ENCODE peak calls at places on chromosomes 11 and 22, in four cellular contexts. T is tibial artery, L is psoas muscle, D is HCT116. V is an unnamed sample. For H3K4me1, the result is how much of the 10 kb centered on the place peaks cover.

GRCh38 chr22:44455151-44455962 is 42.7 kb downstream of the RTL6 start:
- DNase-seq in T (no peak), L (no peak), D (no peak), V (peak)

GRCh38 chr11:93192163-93192562 is 5.6 kb downstream of the SLC36A4 start:
- DNase-seq in T (no peak), L (no peak), D (no peak), V (no peak)

GRCh38 chr22:30474683-30475424 is 3.0 kb upstream of the SEC14L3 start:
- DNase-seq in T (no peak), L (no peak), D (no peak), V (no peak)

GRCh38 chr11:6022954-6023353 is 7.6 kb downstream of the OR56A1 start:
- DNase-seq in T (no peak), L (no peak), D (peak), V (no peak)

GRCh38 chr11:4181780-4182721 is 87.5 kb downstream of the RRM1 start:
- DNase-seq in T (no peak), L (no peak), D (peak), V (peak)

GRCh38 chr22:37419916-37420655 is 7.2 kb downstream of the ELFN2 start:
- DNase-seq in T (no peak), L (no peak), D (no peak), V (no peak)

GRCh38 chr11:68764746-68765145 is 13.4 kb upstream of the TESMIN start:
- DNase-seq in T (no peak), L (no peak), D (no peak), V (no peak)

GRCh38 chr11:114135737-114136151 is 76.2 kb downstream of the ZBTB16 start:
- DNase-seq in T (peak), L (no peak), D (no peak), V (no peak)

GRCh38 chr11:70501933-70502540 is 103.7 kb downstream of the CTTN start:
- DNase-seq in T (no peak), L (peak), D (no peak), V (no peak)

GRCh38 chr11:69640995-69641581 is at the start of gene CCND1:
- DNase-seq in T (peak), L (peak), D (peak), V (peak)

GRCh38 chr11:76459299-76459698 is 14.5 kb downstream of the EMSY start:
- DNase-seq in T (no peak), L (no peak), D (peak), V (no peak)

GRCh38 chr22:39242809-39243442 is 1.9 kb downstream of the PDGFB start:
- DNase-seq in T (no peak), L (no peak), D (no peak), V (no peak)

GRCh38 chr11:1623716-1624115 is 1.8 kb upstream of the KRTAP5-4 start:
- DNase-seq in T (no peak), L (peak), D (no peak), V (no peak)

GRCh38 chr11:132604446-132604845 is 927.9 kb downstream of the OPCML start:
- DNase-seq in T (no peak), L (no peak), D (no peak), V (no peak)

GRCh38 chr11:78961186-78961782 is 386.6 kb upstream of the NARS2 start:
- DNase-seq in T (no peak), L (no peak), D (peak), V (no peak)

GRCh38 chr22:40758390-40758789 is 60.8 kb downstream of the SLC25A17 start:
- DNase-seq in T (no peak), L (no peak), D (no peak), V (no peak)

GRCh38 chr22:50145741-50146439 is 24.6 kb upstream of the PANX2 start:
- DNase-seq in T (no peak), L (no peak), D (no peak), V (no peak)

GRCh38 chr11:56151376-56151775 is 8.7 kb downstream of the OR8K5 start:
- DNase-seq in T (no peak), L (no peak), D (no peak), V (no peak)

GRCh38 chr11:8034604-8035224 is 46.3 kb upstream of the TUB start:
- DNase-seq in T (no peak), L (no peak), D (no peak), V (peak)

DNA sequence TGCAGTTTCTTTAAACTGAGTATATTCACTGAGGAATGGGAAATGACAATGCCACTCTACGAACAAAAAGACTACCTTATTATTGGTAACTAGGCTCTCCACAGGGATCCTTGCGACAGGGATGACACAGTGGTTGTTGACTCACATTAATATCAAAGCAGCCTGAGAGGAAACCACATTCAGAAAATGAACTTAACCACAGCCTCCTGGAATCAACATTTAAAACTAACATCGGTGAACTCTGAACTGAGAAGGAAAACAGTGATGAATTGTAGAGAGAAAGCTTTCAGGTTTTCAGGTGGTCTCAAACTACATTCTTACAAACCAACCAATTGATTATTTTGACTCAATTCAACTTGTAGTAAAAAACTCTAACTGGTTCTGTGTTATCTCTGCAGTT is 90.3 kb upstream of the MTMR2 start:
- DNase-seq in T (no peak), L (no peak), D (peak), V (no peak)
- H3K27ac ChIP-seq in T (no peak), L (no peak), D (no peak), V (no peak)

DNA sequence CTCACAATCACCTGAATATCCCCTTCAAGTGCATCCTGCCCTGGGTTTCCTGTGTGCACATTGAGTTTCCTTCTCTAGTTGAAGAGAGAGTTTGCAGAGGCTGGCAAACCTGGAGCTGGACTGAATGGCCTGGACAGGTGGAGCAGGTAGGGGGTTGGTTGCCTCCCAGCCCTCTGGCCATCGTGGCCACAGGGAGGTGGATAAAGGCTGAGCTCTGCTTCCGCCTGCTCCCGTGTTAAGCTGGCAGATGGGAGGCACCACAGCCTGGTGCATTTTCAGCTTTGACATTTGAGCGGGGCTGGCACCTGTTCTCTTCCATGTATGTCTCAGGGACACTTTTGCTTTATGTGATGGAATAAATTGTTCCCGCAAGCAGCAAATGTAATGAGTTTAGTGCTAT is 11.1 kb downstream of the MICAL2 start:
- DNase-seq in T (no peak), L (no peak), D (no peak), V (no peak)
- H3K4me1 ChIP-seq in T (under half), L (under half), D (half or more), V (half or more)

GRCh38 chr11:134701564-134702165 is 289.6 kb upstream of the B3GAT1 start:
- DNase-seq in T (no peak), L (no peak), D (no peak), V (no peak)
- TF ChIP-seq CTCF in T (no peak), L (no peak), D (no peak), V (no peak)

DNA sequence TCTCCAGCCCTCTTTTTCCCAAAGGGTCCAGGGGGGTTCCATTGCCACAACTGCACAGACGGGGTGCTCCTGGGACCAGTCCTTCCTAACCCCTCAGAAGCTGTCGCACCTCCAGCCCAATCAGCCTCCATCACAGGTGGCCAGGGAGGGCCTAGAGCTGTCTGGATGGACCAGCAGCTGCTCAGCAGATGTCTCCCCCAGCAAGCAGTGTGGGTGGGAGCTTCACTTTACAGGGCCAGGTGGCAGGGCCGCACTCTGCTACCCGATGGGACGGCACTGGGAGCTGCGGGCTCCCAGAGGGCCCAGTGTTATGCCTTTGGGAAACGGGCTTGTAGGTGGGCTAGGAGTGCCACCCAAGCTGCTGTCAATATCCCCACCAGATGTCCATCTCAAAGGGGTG is 120.5 kb downstream of the DSCAML1 start:
- DNase-seq in T (no peak), L (no peak), D (no peak), V (no peak)
- H3K27ac ChIP-seq in T (no peak), L (no peak), D (no peak), V (no peak)

GRCh38 chr11:125166347-125166841 is 1.8 kb downstream of the PKNOX2 start:
- DNase-seq in T (peak), L (peak), D (no peak), V (no peak)
- H3K4me1 ChIP-seq in T (under half), L (half or more), D (under half), V (under half)

GRCh38 chr11:61173456-61173855 is 12.2 kb upstream of the VPS37C start:
- DNase-seq in T (no peak), L (no peak), D (no peak), V (no peak)
- TF ChIP-seq CTCF in T (no peak), L (peak), D (no peak), V (no peak)

DNA sequence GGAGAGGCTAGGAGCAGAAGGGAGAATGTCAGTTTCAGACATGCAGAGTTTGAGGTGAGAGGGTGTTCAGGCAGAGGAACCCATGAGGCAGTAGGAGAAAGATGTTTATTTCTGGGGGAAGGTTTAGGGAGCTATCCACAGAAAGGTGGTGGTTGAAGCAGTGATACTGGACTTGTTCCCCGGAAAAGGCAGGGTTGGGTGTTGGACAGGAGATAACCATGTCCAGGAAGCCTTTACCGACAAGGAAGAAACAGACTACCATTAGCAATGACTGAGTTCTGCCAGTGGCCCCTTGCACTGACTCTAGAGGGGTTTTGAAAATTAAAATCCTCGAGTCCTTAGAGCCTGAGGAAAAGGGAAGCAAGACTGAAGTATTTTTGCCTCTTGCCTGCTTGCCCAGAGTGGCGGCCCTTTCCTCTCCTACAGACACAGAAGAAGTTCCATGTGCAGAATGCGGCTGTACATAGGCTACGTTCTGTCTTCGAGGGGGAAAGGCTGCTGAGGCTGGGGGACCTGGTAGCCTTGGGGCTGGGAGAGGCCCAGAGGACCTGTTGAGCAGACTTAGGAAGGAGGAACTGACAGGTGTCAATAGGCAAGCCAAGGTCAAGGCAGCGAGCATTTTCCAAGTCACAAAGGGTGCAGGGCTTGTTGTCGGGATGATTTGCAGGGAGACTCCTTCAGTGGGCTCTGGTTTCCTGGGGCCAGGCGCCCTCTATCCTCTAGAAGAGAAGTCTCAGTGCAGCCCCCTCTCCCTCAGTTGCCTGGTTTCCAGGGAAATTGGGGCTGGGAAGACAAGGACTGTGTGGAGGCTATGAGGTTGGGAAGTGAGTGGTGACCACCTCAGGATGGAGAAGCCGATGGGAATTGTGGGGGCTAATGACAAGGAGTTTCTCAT is 146.7 kb downstream of the LDLRAD3 start:
- DNase-seq in T (no peak), L (no peak), D (no peak), V (no peak)
- H3K27ac ChIP-seq in T (no peak), L (no peak), D (no peak), V (no peak)

GRCh38 chr11:12169822-12170221 is 59.4 kb downstream of the MICAL2 start:
- DNase-seq in T (no peak), L (no peak), D (no peak), V (no peak)
- H3K4me1 ChIP-seq in T (under half), L (under half), D (half or more), V (under half)

GRCh38 chr11:19646921-19647320 is 65.7 kb upstream of the NAV2 start:
- DNase-seq in T (peak), L (no peak), D (no peak), V (no peak)
- TF ChIP-seq CTCF in T (no peak), L (no peak), D (no peak), V (no peak)

V was measured in right atrium auricular region.